ENCODE peak calls at places on chromosomes 2 and 18, in ten cellular contexts. One of them, this sample, is unnamed.

GRCh38 chr18:26956894-26957293 is 91.4 kb upstream of the AQP4 start:
- DNase-seq in GM23248: no peak
- DNase-seq in HCT116: no peak
- DNase-seq in neural progenitor cell: peak; percentile 85
- DNase-seq in K562: no peak
- DNase-seq in hepatocyte: no peak
- DNase-seq in HepG2: no peak
- DNase-seq in GM12878: no peak
- DNase-seq in keratinocyte: no peak
- DNase-seq in DND-41: no peak
- DNase-seq in this sample: no peak

GRCh38 chr2:119449526-119449925 is 17.9 kb downstream of the TMEM37 start:
- DNase-seq in GM23248: no peak
- DNase-seq in HCT116: no peak
- DNase-seq in neural progenitor cell: peak; percentile 78
- DNase-seq in K562: no peak
- DNase-seq in hepatocyte: no peak
- DNase-seq in HepG2: no peak
- DNase-seq in GM12878: no peak
- DNase-seq in keratinocyte: no peak
- DNase-seq in DND-41: no peak
- DNase-seq in this sample: no peak

GRCh38 chr2:147863835-147864234 is 19.0 kb downstream of the ACVR2A start:
- DNase-seq in GM23248: peak; percentile 28
- DNase-seq in HCT116: no peak
- DNase-seq in neural progenitor cell: no peak
- DNase-seq in K562: no peak
- DNase-seq in hepatocyte: no peak
- DNase-seq in HepG2: no peak
- DNase-seq in GM12878: no peak
- DNase-seq in keratinocyte: no peak
- DNase-seq in DND-41: no peak
- DNase-seq in this sample: peak; percentile 76

GRCh38 chr2:18514838-18515461 is 45.5 kb downstream of the RDH14 start:
- DNase-seq in GM23248: peak; percentile 5
- DNase-seq in HCT116: no peak
- DNase-seq in neural progenitor cell: no peak
- DNase-seq in K562: no peak
- DNase-seq in hepatocyte: no peak
- DNase-seq in HepG2: no peak
- DNase-seq in GM12878: no peak
- DNase-seq in keratinocyte: no peak
- DNase-seq in DND-41: no peak
- DNase-seq in this sample: no peak

GRCh38 chr2:3356799-3357198 is 20.8 kb downstream of the EIPR1 start:
- DNase-seq in GM23248: no peak
- DNase-seq in HCT116: no peak
- DNase-seq in neural progenitor cell: no peak
- DNase-seq in K562: no peak
- DNase-seq in hepatocyte: no peak
- DNase-seq in HepG2: no peak
- DNase-seq in GM12878: no peak
- DNase-seq in keratinocyte: no peak
- DNase-seq in DND-41: no peak
- DNase-seq in this sample: no peak

GRCh38 chr18:58218111-58218510 is 174.1 kb downstream of the NEDD4L start:
- DNase-seq in GM23248: peak; percentile 72
- DNase-seq in HCT116: no peak
- DNase-seq in neural progenitor cell: no peak
- DNase-seq in K562: no peak
- DNase-seq in hepatocyte: no peak
- DNase-seq in HepG2: no peak
- DNase-seq in GM12878: no peak
- DNase-seq in keratinocyte: no peak
- DNase-seq in DND-41: no peak
- DNase-seq in this sample: peak; percentile 67

GRCh38 chr2:10289891-10290290 is 12.8 kb upstream of the HPCAL1 start:
- DNase-seq in GM23248: peak; percentile 69
- DNase-seq in HCT116: peak; percentile 81
- DNase-seq in neural progenitor cell: no peak
- DNase-seq in K562: no peak
- DNase-seq in hepatocyte: no peak
- DNase-seq in HepG2: no peak
- DNase-seq in GM12878: no peak
- DNase-seq in keratinocyte: peak; percentile 70
- DNase-seq in DND-41: no peak
- DNase-seq in this sample: peak; percentile 68

GRCh38 chr2:156435725-156436476 is at the start of gene GPD2:
- DNase-seq in GM23248: peak; percentile 96
- DNase-seq in HCT116: peak; percentile 70
- DNase-seq in neural progenitor cell: peak; percentile 94
- DNase-seq in K562: peak; percentile 80
- DNase-seq in hepatocyte: peak; percentile 96
- DNase-seq in HepG2: no peak
- DNase-seq in GM12878: no peak
- DNase-seq in keratinocyte: no peak
- DNase-seq in DND-41: peak; percentile 49
- DNase-seq in this sample: peak; percentile 89

GRCh38 chr2:16161768-16162490 is 221.6 kb downstream of the MYCN start:
- DNase-seq in GM23248: no peak
- DNase-seq in HCT116: no peak
- DNase-seq in neural progenitor cell: no peak
- DNase-seq in K562: no peak
- DNase-seq in hepatocyte: no peak
- DNase-seq in HepG2: no peak
- DNase-seq in GM12878: no peak
- DNase-seq in keratinocyte: no peak
- DNase-seq in DND-41: no peak
- DNase-seq in this sample: no peak

GRCh38 chr2:118845005-118845842 is 2.2 kb downstream of the EN1 start:
- DNase-seq in GM23248: peak; percentile 76
- DNase-seq in HCT116: no peak
- DNase-seq in neural progenitor cell: peak; percentile 59
- DNase-seq in K562: peak; percentile 49
- DNase-seq in hepatocyte: no peak
- DNase-seq in HepG2: no peak
- DNase-seq in GM12878: no peak
- DNase-seq in keratinocyte: no peak
- DNase-seq in DND-41: no peak
- DNase-seq in this sample: no peak

GRCh38 chr2:159129807-159130206 is 156.7 kb downstream of the WDSUB1 start:
- DNase-seq in GM23248: no peak
- DNase-seq in HCT116: no peak
- DNase-seq in neural progenitor cell: no peak
- DNase-seq in K562: no peak
- DNase-seq in hepatocyte: no peak
- DNase-seq in HepG2: no peak
- DNase-seq in GM12878: no peak
- DNase-seq in keratinocyte: no peak
- DNase-seq in DND-41: no peak
- DNase-seq in this sample: no peak

GRCh38 chr2:84629550-84629949 is 113.3 kb downstream of the DNAH6 start:
- DNase-seq in GM23248: no peak
- DNase-seq in HCT116: no peak
- DNase-seq in neural progenitor cell: no peak
- DNase-seq in K562: no peak
- DNase-seq in hepatocyte: no peak
- DNase-seq in HepG2: no peak
- DNase-seq in GM12878: no peak
- DNase-seq in keratinocyte: no peak
- DNase-seq in DND-41: no peak
- DNase-seq in this sample: no peak

GRCh38 chr2:140639628-140640027 is 1491.2 kb downstream of the LRP1B start:
- DNase-seq in GM23248: no peak
- DNase-seq in HCT116: no peak
- DNase-seq in neural progenitor cell: no peak
- DNase-seq in K562: no peak
- DNase-seq in hepatocyte: no peak
- DNase-seq in HepG2: no peak
- DNase-seq in GM12878: no peak
- DNase-seq in keratinocyte: no peak
- DNase-seq in DND-41: no peak
- DNase-seq in this sample: no peak

GRCh38 chr2:189116984-189117383 is 62.6 kb downstream of the COL5A2 start:
- DNase-seq in GM23248: peak; percentile 58
- DNase-seq in HCT116: no peak
- DNase-seq in neural progenitor cell: no peak
- DNase-seq in K562: no peak
- DNase-seq in hepatocyte: no peak
- DNase-seq in HepG2: no peak
- DNase-seq in GM12878: no peak
- DNase-seq in keratinocyte: no peak
- DNase-seq in DND-41: no peak
- DNase-seq in this sample: peak; percentile 56

GRCh38 chr2:203623616-203624015 is 82.8 kb upstream of the CD28 start:
- DNase-seq in GM23248: peak; percentile 45
- DNase-seq in HCT116: no peak
- DNase-seq in neural progenitor cell: no peak
- DNase-seq in K562: no peak
- DNase-seq in hepatocyte: no peak
- DNase-seq in HepG2: no peak
- DNase-seq in GM12878: no peak
- DNase-seq in keratinocyte: no peak
- DNase-seq in DND-41: peak; percentile 75
- DNase-seq in this sample: no peak

GRCh38 chr2:53036196-53036595 is 731.4 kb upstream of the CHAC2 start:
- DNase-seq in GM23248: peak; percentile 72
- DNase-seq in HCT116: no peak
- DNase-seq in neural progenitor cell: no peak
- DNase-seq in K562: no peak
- DNase-seq in hepatocyte: no peak
- DNase-seq in HepG2: no peak
- DNase-seq in GM12878: no peak
- DNase-seq in keratinocyte: no peak
- DNase-seq in DND-41: no peak
- DNase-seq in this sample: peak; percentile 84

GRCh38 chr2:34419856-34420255 is 820.8 kb upstream of the FAM98A start:
- DNase-seq in GM23248: peak; percentile 0
- DNase-seq in HCT116: no peak
- DNase-seq in neural progenitor cell: no peak
- DNase-seq in K562: no peak
- DNase-seq in hepatocyte: no peak
- DNase-seq in HepG2: no peak
- DNase-seq in GM12878: no peak
- DNase-seq in keratinocyte: no peak
- DNase-seq in DND-41: no peak
- DNase-seq in this sample: no peak

GRCh38 chr18:3538954-3539617 is 89.1 kb downstream of the TGIF1 start:
- DNase-seq in GM23248: peak; percentile 29
- DNase-seq in HCT116: no peak
- DNase-seq in neural progenitor cell: no peak
- DNase-seq in K562: no peak
- DNase-seq in hepatocyte: no peak
- DNase-seq in HepG2: no peak
- DNase-seq in GM12878: no peak
- DNase-seq in keratinocyte: no peak
- DNase-seq in DND-41: no peak
- DNase-seq in this sample: no peak

GRCh38 chr2:219496781-219497494 is 1.8 kb upstream of the GMPPA start:
- DNase-seq in GM23248: no peak
- DNase-seq in HCT116: no peak
- DNase-seq in neural progenitor cell: peak; percentile 48
- DNase-seq in K562: no peak
- DNase-seq in hepatocyte: no peak
- DNase-seq in HepG2: no peak
- DNase-seq in GM12878: no peak
- DNase-seq in keratinocyte: no peak
- DNase-seq in DND-41: no peak
- DNase-seq in this sample: peak; percentile 44
- TF ChIP-seq EZH2 in GM23248: no peak
- TF ChIP-seq EZH2 in HCT116: no peak
- TF ChIP-seq EZH2 in neural progenitor cell: peak; percentile 86
- TF ChIP-seq EZH2 in K562: no peak
- TF ChIP-seq EZH2 in hepatocyte: no peak
- TF ChIP-seq EZH2 in HepG2: no peak
- TF ChIP-seq EZH2 in GM12878: no peak
- TF ChIP-seq EZH2 in keratinocyte: peak; percentile 92
- TF ChIP-seq EZH2 in DND-41: no peak
- TF ChIP-seq EZH2 in this sample: peak; percentile 84

GRCh38 chr2:127577503-127577902 is 42.0 kb downstream of the MYO7B start:
- DNase-seq in GM23248: no peak
- DNase-seq in HCT116: no peak
- DNase-seq in neural progenitor cell: no peak
- DNase-seq in K562: no peak
- DNase-seq in hepatocyte: no peak
- DNase-seq in HepG2: no peak
- DNase-seq in GM12878: no peak
- DNase-seq in keratinocyte: no peak
- DNase-seq in DND-41: no peak
- DNase-seq in this sample: no peak
- H3K4me2 ChIP-seq in GM23248: no peak overlapping the region
- H3K4me2 ChIP-seq in HCT116: no peak overlapping the region
- H3K4me2 ChIP-seq in neural progenitor cell: no peak overlapping the region
- H3K4me2 ChIP-seq in K562: no peak overlapping the region
- H3K4me2 ChIP-seq in hepatocyte: no peak overlapping the region
- H3K4me2 ChIP-seq in HepG2: no peak overlapping the region
- H3K4me2 ChIP-seq in GM12878: no peak overlapping the region
- H3K4me2 ChIP-seq in keratinocyte: no peak overlapping the region
- H3K4me2 ChIP-seq in DND-41: no peak overlapping the region
- H3K4me2 ChIP-seq in this sample: no peak overlapping the region

DNA sequence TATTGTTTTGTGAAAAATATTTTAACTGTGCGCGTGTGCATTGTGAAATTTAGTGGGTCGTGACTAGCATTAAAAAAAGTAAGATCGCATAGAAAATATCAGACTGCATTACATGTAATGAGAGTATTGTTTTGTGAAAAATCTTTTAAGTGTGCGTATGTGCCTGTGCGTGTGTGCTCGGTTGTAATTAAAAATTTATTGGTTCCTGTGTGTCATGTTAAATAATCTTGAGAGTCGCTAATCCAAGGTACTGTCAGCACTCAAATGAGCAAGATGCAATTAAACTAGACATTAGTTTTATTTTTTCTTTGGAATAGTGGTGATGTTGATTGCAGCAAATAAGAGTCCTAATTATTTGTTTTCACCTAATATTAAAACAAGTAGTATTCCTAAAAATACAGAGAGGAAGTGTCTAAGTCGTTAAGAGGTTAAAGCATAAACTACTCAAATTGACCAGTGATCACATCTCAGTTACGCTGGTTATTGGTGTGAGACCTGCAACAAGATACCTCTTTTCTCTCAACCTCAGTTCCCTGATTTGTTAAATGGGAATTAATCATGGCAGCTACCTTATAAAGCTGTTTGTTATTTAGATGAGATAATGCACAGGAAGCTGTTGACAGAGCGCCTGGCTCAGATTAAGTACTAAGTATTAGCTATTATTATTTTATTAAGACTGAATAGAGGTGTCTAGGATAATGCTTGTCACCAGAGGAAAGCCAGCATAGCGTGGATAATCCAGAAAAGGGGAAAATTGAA is 1.9 kb downstream of the ZDBF2 start:
- DNase-seq in GM23248: peak; percentile 21
- DNase-seq in HCT116: no peak
- DNase-seq in neural progenitor cell: peak; percentile 27
- DNase-seq in K562: no peak
- DNase-seq in hepatocyte: no peak
- DNase-seq in HepG2: no peak
- DNase-seq in GM12878: no peak
- DNase-seq in keratinocyte: no peak
- DNase-seq in DND-41: no peak
- DNase-seq in this sample: no peak
- H3K4me3 ChIP-seq in GM23248: peak overlapping the region; percentile 78
- H3K4me3 ChIP-seq in HCT116: no peak overlapping the region
- H3K4me3 ChIP-seq in neural progenitor cell: peak overlapping the region; percentile 93
- H3K4me3 ChIP-seq in K562: no peak overlapping the region
- H3K4me3 ChIP-seq in hepatocyte: peak overlapping the region; percentile 25
- H3K4me3 ChIP-seq in HepG2: no peak overlapping the region
- H3K4me3 ChIP-seq in GM12878: peak overlapping the region; percentile 74
- H3K4me3 ChIP-seq in keratinocyte: no peak overlapping the region
- H3K4me3 ChIP-seq in DND-41: no peak overlapping the region
- H3K4me3 ChIP-seq in this sample: peak overlapping the region; percentile 74

GRCh38 chr2:130837175-130837810 is 579 bp downstream of the ARHGEF4 start:
- DNase-seq in GM23248: no peak
- DNase-seq in HCT116: no peak
- DNase-seq in neural progenitor cell: peak; percentile 41
- DNase-seq in K562: no peak
- DNase-seq in hepatocyte: no peak
- DNase-seq in HepG2: no peak
- DNase-seq in GM12878: no peak
- DNase-seq in keratinocyte: no peak
- DNase-seq in DND-41: no peak
- DNase-seq in this sample: no peak
- TF ChIP-seq EZH2 in GM23248: no peak
- TF ChIP-seq EZH2 in HCT116: no peak
- TF ChIP-seq EZH2 in neural progenitor cell: peak; percentile 88
- TF ChIP-seq EZH2 in K562: no peak
- TF ChIP-seq EZH2 in hepatocyte: peak; percentile 70
- TF ChIP-seq EZH2 in HepG2: no peak
- TF ChIP-seq EZH2 in GM12878: no peak
- TF ChIP-seq EZH2 in keratinocyte: no peak
- TF ChIP-seq EZH2 in DND-41: no peak
- TF ChIP-seq EZH2 in this sample: no peak